ENCODE peak calls at places on chromosome 4, in seven cellular contexts. N is thoracic aorta; D is OCI-LY7; H is breast epithelium; F is CD4-positive, alpha-beta T cell; V is tibial nerve; B is upper lobe of right lung. J is an unnamed sample.

GRCh38 chr4:17597517-17597916 is 16.9 kb upstream of the MED28 start:
- DNase-seq in F (no peak), V (no peak), D (no peak), B (no peak), N (no peak), H (no peak), J (no peak)

GRCh38 chr4:158236304-158237030 is 26.2 kb downstream of the TMEM144 start:
- DNase-seq in H (no peak), D (no peak), V (no peak), N (no peak), B (no peak), F (no peak), J (no peak)

GRCh38 chr4:151460434-151460833 is 51.5 kb downstream of the FHIP1A start:
- DNase-seq in B (no peak), D (no peak), F (no peak), H (no peak), V (no peak), N (no peak), J (no peak)

GRCh38 chr4:144799486-144799885 is 153.5 kb downstream of the HHIP start:
- DNase-seq in D (no peak), F (no peak), V (no peak), B (no peak), H (no peak), N (no peak), J (no peak)

GRCh38 chr4:36274158-36274557 is 7.3 kb upstream of the DTHD1 start:
- DNase-seq in D (no peak), N (no peak), V (no peak), B (no peak), H (no peak), F (no peak), J (no peak)

GRCh38 chr4:2981256-2981804 is 18.0 kb downstream of the GRK4 start:
- DNase-seq in D (peak; percentile 15), B (no peak), F (no peak), V (no peak), H (no peak), N (no peak), J (no peak)

GRCh38 chr4:1395941-1396805 is 10.1 kb downstream of the NKX1-1 start:
- DNase-seq in F (no peak), B (peak; percentile 35), H (no peak), V (no peak), D (no peak), N (no peak), J (no peak)

GRCh38 chr4:182231503-182231902 is 11.7 kb upstream of the TENM3 start:
- DNase-seq in B (no peak), D (no peak), H (no peak), F (no peak), N (no peak), V (no peak), J (no peak)

GRCh38 chr4:87961993-87962791 is 13.3 kb upstream of the SPP1 start:
- DNase-seq in V (no peak), N (no peak), D (no peak), B (no peak), H (no peak), F (no peak), J (no peak)

GRCh38 chr4:74189331-74190043 is 31.6 kb downstream of the MTHFD2L start:
- DNase-seq in N (no peak), D (peak; percentile 70), H (no peak), F (no peak), V (no peak), B (no peak), J (peak; percentile 19)

GRCh38 chr4:139628184-139629012 is 37.2 kb upstream of the MGST2 start:
- DNase-seq in V (no peak), B (peak; percentile 69), D (no peak), F (no peak), N (no peak), H (no peak), J (no peak)

GRCh38 chr4:80367737-80368136 is 32.2 kb downstream of the CFAP299 start:
- DNase-seq in N (no peak), H (no peak), B (no peak), V (no peak), D (no peak), F (no peak), J (no peak)

GRCh38 chr4:52983563-52984303 is 121.6 kb downstream of the RASL11B start:
- DNase-seq in N (no peak), B (no peak), D (peak; percentile 67), H (no peak), F (no peak), V (no peak), J (peak; percentile 57)

GRCh38 chr4:84965558-84966381 is 720 bp downstream of the WDFY3 start:
- DNase-seq in F (no peak), D (no peak), B (peak; percentile 83), N (no peak), H (peak; percentile 20), V (no peak), J (peak; percentile 32)

GRCh38 chr4:139922625-139923024 is 231.4 kb downstream of the MAML3 start:
- DNase-seq in F (no peak), H (no peak), V (no peak), N (no peak), B (no peak), D (no peak), J (no peak)

GRCh38 chr4:80202190-80202711 is 4.9 kb downstream of the PRDM8 start:
- DNase-seq in H (peak; percentile 54), F (peak; percentile 76), B (peak; percentile 92), D (peak; percentile 23), N (no peak), V (peak; percentile 73), J (peak; percentile 85)

GRCh38 chr4:184448828-184449227 is 25.5 kb downstream of the IRF2 start:
- DNase-seq in V (no peak), D (no peak), N (no peak), B (no peak), F (no peak), H (peak; percentile 35), J (peak; percentile 48)

GRCh38 chr4:41144812-41145211 is 69.5 kb downstream of the APBB2 start:
- DNase-seq in V (no peak), N (no peak), H (no peak), B (no peak), F (no peak), D (no peak), J (no peak)

GRCh38 chr4:37973481-37973880 is 13.3 kb downstream of the PTTG2 start:
- DNase-seq in N (no peak), F (no peak), D (no peak), H (no peak), V (no peak), B (no peak), J (no peak)
- TF ChIP-seq CTCF in N (no peak), F (no peak), D (no peak), H (no peak), V (no peak), B (no peak), J (no peak)

DNA sequence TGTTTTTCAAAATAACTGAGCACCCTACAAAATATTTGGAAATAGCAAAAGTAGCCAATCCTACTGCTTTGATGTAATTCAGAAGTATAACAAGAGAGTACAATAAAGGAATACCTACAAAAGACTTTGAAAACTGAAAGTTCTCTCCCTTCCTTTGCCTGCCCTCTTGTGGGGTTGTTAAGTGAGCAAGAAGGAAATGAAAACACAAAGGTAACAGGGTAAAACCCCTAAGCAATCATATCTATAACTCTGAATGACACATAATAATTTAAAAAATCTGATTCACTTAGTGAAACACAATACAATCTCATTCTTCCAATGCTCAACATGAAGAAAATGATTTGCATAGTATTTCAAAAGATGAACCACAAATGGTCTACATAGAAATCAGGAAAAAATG is 98.2 kb downstream of the FRYL start:
- DNase-seq in N (no peak), B (no peak), V (no peak), H (no peak), D (peak; percentile 16), F (no peak), J (peak; percentile 36)
- TF ChIP-seq CTCF in N (no peak), B (peak; percentile 50), V (no peak), H (no peak), D (peak; percentile 56), F (peak; percentile 47), J (peak; percentile 36)

DNA sequence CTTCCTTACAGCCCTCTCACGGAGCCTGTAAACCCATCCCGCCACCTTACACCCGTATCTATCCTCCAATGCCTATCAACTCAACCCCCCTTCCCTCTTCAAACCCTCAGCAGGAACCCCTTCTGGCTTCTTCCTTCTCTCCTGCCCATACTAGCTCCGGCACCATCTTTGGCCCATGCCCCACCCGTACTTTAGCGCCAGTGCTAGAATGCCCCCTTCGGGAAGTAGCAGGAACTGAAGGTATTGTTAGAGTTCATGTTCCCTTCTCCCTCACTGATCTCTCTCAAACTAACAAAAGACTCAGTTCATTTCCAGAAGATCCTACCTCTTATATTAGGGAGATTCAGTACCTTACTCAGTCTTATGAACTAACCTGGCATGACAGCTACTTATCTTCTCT is 2.7 kb upstream of the UGT2B15 start:
- DNase-seq in N (no peak), V (no peak), D (no peak), B (no peak), F (no peak), H (no peak), J (no peak)
- TF ChIP-seq CTCF in N (no peak), V (no peak), D (no peak), B (no peak), F (no peak), H (no peak), J (no peak)

GRCh38 chr4:73018595-73018994 is 50.9 kb downstream of the COX18 start:
- DNase-seq in F (no peak), B (no peak), D (no peak), N (no peak), H (no peak), V (no peak), J (no peak)
- TF ChIP-seq CTCF in F (no peak), B (no peak), D (no peak), N (no peak), H (no peak), V (no peak), J (no peak)

DNA sequence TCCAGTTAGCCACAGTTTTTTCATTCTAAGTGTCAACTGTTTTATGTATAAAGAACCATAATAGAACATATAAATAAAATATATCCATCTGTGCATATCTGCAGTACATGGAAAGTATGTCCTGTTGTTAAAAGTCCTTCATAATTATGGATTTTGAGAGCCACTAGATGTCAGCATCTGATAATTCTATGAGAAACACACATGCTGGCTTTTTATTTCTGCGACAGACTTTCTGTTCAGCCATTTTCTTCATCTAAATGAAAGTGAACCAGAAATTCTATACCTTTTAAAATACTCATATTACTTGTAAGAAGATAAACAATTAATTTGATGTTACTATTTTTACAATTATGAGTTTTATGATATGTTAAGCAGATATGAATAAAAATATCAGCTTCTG is 251.4 kb downstream of the GPM6A start:
- DNase-seq in F (no peak), H (no peak), D (peak; percentile 58), V (no peak), B (no peak), N (no peak), J (peak; percentile 13)
- TF ChIP-seq CTCF in F (no peak), H (no peak), D (peak; percentile 77), V (no peak), B (no peak), N (no peak), J (peak; percentile 22)

DNA sequence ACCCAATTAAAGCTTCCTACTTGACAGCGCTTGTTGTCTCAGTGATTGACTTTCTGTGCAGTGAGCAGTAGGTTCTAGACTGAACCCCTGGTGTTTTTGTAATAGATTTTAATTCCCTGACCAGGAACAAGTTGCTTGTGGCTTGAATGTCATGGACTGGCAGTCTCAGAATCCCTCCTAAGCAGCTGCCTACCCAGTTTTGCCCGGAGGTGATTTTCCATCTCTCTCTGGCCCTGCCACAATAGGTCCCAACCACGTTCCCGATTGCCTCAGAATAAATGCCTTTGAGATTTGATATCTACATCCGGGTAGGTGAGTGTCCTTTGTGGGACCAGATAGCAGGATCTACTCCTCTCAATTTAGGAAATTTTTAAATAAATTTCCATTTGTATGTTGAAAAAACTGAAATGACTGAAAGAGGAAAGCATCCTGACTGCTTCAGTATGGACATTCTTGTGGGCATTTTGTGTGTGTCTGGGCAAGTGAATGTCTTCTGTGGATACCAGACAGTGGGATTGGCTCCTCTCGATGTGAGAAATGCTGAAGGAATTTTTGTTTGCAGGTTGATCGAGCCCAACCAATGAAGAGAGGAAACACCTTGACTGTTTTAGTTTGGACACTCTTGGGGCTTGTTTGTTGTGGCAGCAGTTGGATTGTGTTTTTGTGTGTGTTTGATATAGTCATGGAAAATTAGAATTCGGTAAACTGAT is 1607.4 kb downstream of the C4orf33 start:
- DNase-seq in F (no peak), N (no peak), B (no peak), V (no peak), H (no peak), D (no peak), J (no peak)
- TF ChIP-seq CTCF in F (no peak), N (no peak), B (no peak), V (no peak), H (no peak), D (no peak), J (no peak)

J was measured in GM13976.